ENCODE peak calls at places on chromosomes 12 and 14, in four cellular contexts. Q is H1, Z is mesendoderm, E is IMR-90. S is an unnamed sample.

GRCh38 chr12:58920102-58920955 is at the start of gene LRIG3:
- DNase-seq in Q (no peak), Z (peak), E (peak), S (peak)

GRCh38 chr12:56425188-56425587 is 24.0 kb downstream of the TIMELESS start:
- DNase-seq in Q (no peak), Z (no peak), E (no peak), S (no peak)

GRCh38 chr14:99937475-99938244 is 127.6 kb upstream of the EVL start:
- DNase-seq in Q (no peak), Z (no peak), E (no peak), S (no peak)

GRCh38 chr14:33996450-33996849 is 45.6 kb upstream of the EGLN3 start:
- DNase-seq in Q (no peak), Z (no peak), E (no peak), S (no peak)

GRCh38 chr14:35883677-35884293 is 57.6 kb downstream of the BRMS1L start:
- DNase-seq in Q (no peak), Z (peak), E (peak), S (no peak)

GRCh38 chr14:104657563-104658324 is 31.7 kb upstream of the INF2 start:
- DNase-seq in Q (no peak), Z (no peak), E (no peak), S (no peak)

GRCh38 chr14:58401587-58401986 is 5.9 kb downstream of the TOMM20L start:
- DNase-seq in Q (no peak), Z (peak), E (no peak), S (no peak)

GRCh38 chr12:108727868-108728735 is 3.2 kb downstream of the CORO1C start:
- DNase-seq in Q (no peak), Z (no peak), E (no peak), S (no peak)

GRCh38 chr12:129613311-129613710 is 290.5 kb downstream of the TMEM132D start:
- DNase-seq in Q (no peak), Z (no peak), E (no peak), S (no peak)

GRCh38 chr12:76137611-76138010 is 53.1 kb upstream of the NAP1L1 start:
- DNase-seq in Q (no peak), Z (peak), E (peak), S (no peak)

GRCh38 chr12:28415755-28416154 is 225.5 kb downstream of the CCDC91 start:
- DNase-seq in Q (no peak), Z (peak), E (peak), S (no peak)

GRCh38 chr14:55274760-55275159 is 3.5 kb downstream of the FBXO34 start:
- DNase-seq in Q (no peak), Z (peak), E (peak), S (no peak)

GRCh38 chr14:29865299-29865698 is 62.3 kb downstream of the PRKD1 start:
- DNase-seq in Q (no peak), Z (no peak), E (no peak), S (no peak)

GRCh38 chr12:113180333-113180732 is 4.9 kb downstream of the DDX54 start:
- DNase-seq in Q (no peak), Z (no peak), E (peak), S (no peak)

GRCh38 chr12:85979641-85980040 is 105.5 kb downstream of the NTS start:
- DNase-seq in Q (no peak), Z (no peak), E (no peak), S (no peak)

GRCh38 chr12:6775775-6776174 is 3.5 kb downstream of the LAG3 start:
- DNase-seq in Q (no peak), Z (no peak), E (no peak), S (no peak)

GRCh38 chr12:92771011-92771410 is 68.2 kb downstream of the PLEKHG7 start:
- DNase-seq in Q (no peak), Z (no peak), E (no peak), S (no peak)

GRCh38 chr12:127238061-127238460 is 1028.9 kb upstream of the TMEM132C start:
- DNase-seq in Q (no peak), Z (no peak), E (no peak), S (no peak)

DNA sequence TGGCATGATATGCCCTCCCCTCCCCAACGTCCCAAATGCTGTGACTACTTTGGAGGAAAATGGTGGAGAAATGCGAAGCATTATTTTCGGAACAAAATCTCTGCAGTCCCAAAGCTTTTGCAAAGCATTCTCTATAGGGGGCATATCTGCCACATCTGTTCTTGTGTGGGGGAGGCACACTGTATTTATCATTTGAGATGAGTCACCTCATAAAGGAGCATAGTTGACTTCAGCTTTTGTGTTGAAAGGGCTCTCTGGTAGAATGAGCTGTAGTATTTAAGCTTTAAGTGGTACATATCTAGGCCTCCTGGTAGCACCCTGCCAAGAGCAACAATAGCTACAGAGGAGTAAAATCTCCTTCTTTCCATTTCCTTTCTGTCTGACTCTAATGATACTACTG is 447.5 kb downstream of the ADAMTS20 start:
- DNase-seq in Q (no peak), Z (no peak), E (peak), S (no peak)
- H3K23ac ChIP-seq in Q (no peak), Z (no peak), E (no peak), S (no peak)

GRCh38 chr12:77941396-77941795 is 110.7 kb downstream of the NAV3 start:
- DNase-seq in Q (no peak), Z (no peak), E (no peak), S (no peak)
- H3K4ac ChIP-seq in Q (no peak), Z (no peak), E (peak), S (no peak)

GRCh38 chr12:44076892-44077291 is 241.0 kb downstream of the TMEM117 start:
- DNase-seq in Q (no peak), Z (no peak), E (no peak), S (no peak)
- H3K4me3 ChIP-seq in Q (no peak), Z (no peak), E (no peak), S (no peak)

GRCh38 chr14:95700221-95700976 is 13.5 kb downstream of the TCL1A start:
- DNase-seq in Q (no peak), Z (no peak), E (no peak), S (no peak)

GRCh38 chr14:95705518-95705917 is 8.4 kb downstream of the TCL1A start:
- DNase-seq in Q (no peak), Z (no peak), E (no peak), S (no peak)

GRCh38 chr14:95703805-95704204 is 10.1 kb downstream of the TCL1A start:
- DNase-seq in Q (no peak), Z (no peak), E (no peak), S (no peak)

GRCh38 chr14:95701846-95702221 is 12.1 kb downstream of the TCL1A start:
- DNase-seq in Q (no peak), Z (no peak), E (no peak), S (no peak)

GRCh38 chr14:95703341-95703740 is 10.6 kb downstream of the TCL1A start:
- DNase-seq in Q (no peak), Z (no peak), E (no peak), S (no peak)
- H3K23ac ChIP-seq in Q (no peak), Z (no peak), E (no peak), S (no peak)

GRCh38 chr14:57150449-57150848 is 118.3 kb downstream of the EXOC5 start:
- DNase-seq in Q (no peak), Z (no peak), E (no peak), S (no peak)

GRCh38 chr14:57153286-57153685 is 115.4 kb downstream of the EXOC5 start:
- DNase-seq in Q (no peak), Z (no peak), E (no peak), S (no peak)
- H3K4ac ChIP-seq in Q (no peak), Z (no peak), E (no peak), S (no peak)

GRCh38 chr14:24261256-24261968 is 1.6 kb downstream of the TGM1 start:
- DNase-seq in Q (no peak), Z (no peak), E (no peak), S (no peak)
- H3K4me3 ChIP-seq in Q (no peak), Z (no peak), E (no peak), S (no peak)

GRCh38 chr12:22543246-22544037 is 900 bp downstream of the C2CD5 start:
- DNase-seq in Q (no peak), Z (peak), E (peak), S (peak)
- H3K23ac ChIP-seq in Q (no peak), Z (no peak), E (peak), S (peak)

S was measured in neuronal stem cell.